ENCODE peak calls at places on chromosomes 4 and X, in six cellular contexts. E is HCT116, L is stomach, H is K562, W is breast epithelium, B is sigmoid colon. V is an unnamed sample.

GRCh38 chrX:34578237-34578636 is 78.8 kb downstream of the TMEM47 start:
- DNase-seq in E (no peak), H (no peak), W (no peak), L (no peak), B (no peak), V (no peak)

GRCh38 chrX:118497180-118497814 is 1.7 kb downstream of the DOCK11 start:
- DNase-seq in H (no peak), W (no peak), L (no peak), B (no peak), E (no peak), V (no peak)

GRCh38 chr4:110515676-110516075 is 39.7 kb downstream of the ENPEP start:
- DNase-seq in H (no peak), B (no peak), E (no peak), W (no peak), L (no peak), V (no peak)

GRCh38 chr4:142091691-142092182 is 455.4 kb downstream of the IL15 start:
- DNase-seq in H (no peak), L (no peak), B (no peak), W (no peak), E (peak), V (no peak)

GRCh38 chr4:74793757-74794340 is 474 bp downstream of the BTC start:
- DNase-seq in E (no peak), W (peak), B (peak), H (no peak), L (peak), V (peak)

GRCh38 chr4:19164334-19164733 is 1087.4 kb upstream of the SLIT2 start:
- DNase-seq in B (no peak), L (no peak), W (no peak), H (no peak), E (no peak), V (no peak)

GRCh38 chr4:15659768-15660394 is 4.7 kb upstream of the FBXL5 start:
- DNase-seq in B (no peak), E (no peak), H (no peak), L (no peak), W (no peak), V (no peak)

GRCh38 chrX:131987252-131987651 is 35.9 kb upstream of the STK26 start:
- DNase-seq in E (no peak), H (no peak), W (no peak), B (no peak), L (no peak), V (no peak)

GRCh38 chrX:110706446-110706845 is 89.2 kb downstream of the CHRDL1 start:
- DNase-seq in B (no peak), H (no peak), L (no peak), E (no peak), W (no peak), V (no peak)

GRCh38 chr4:16952462-16952871 is 54.0 kb upstream of the LDB2 start:
- DNase-seq in E (no peak), H (no peak), W (no peak), L (no peak), B (no peak), V (no peak)

GRCh38 chr4:7811536-7812190 is 128.0 kb downstream of the AFAP1 start:
- DNase-seq in E (no peak), W (no peak), H (no peak), L (peak), B (peak), V (no peak)

GRCh38 chrX:107288676-107289075 is 82.3 kb downstream of the DNAAF6 start:
- DNase-seq in H (no peak), W (no peak), E (no peak), L (no peak), B (no peak), V (no peak)

GRCh38 chrX:107290019-107290418 is 83.6 kb downstream of the DNAAF6 start:
- DNase-seq in H (no peak), L (no peak), E (no peak), W (no peak), B (no peak), V (no peak)

GRCh38 chrX:107298276-107298675 is 91.9 kb downstream of the DNAAF6 start:
- DNase-seq in L (no peak), W (no peak), H (no peak), B (no peak), E (no peak), V (no peak)

GRCh38 chrX:107293056-107293455 is 86.6 kb downstream of the DNAAF6 start:
- DNase-seq in E (no peak), B (no peak), L (no peak), W (no peak), H (no peak), V (no peak)
- TF ChIP-seq POLR2AphosphoS5 in E (no peak), B (no peak), L (no peak), W (no peak), H (no peak), V (no peak)

DNA sequence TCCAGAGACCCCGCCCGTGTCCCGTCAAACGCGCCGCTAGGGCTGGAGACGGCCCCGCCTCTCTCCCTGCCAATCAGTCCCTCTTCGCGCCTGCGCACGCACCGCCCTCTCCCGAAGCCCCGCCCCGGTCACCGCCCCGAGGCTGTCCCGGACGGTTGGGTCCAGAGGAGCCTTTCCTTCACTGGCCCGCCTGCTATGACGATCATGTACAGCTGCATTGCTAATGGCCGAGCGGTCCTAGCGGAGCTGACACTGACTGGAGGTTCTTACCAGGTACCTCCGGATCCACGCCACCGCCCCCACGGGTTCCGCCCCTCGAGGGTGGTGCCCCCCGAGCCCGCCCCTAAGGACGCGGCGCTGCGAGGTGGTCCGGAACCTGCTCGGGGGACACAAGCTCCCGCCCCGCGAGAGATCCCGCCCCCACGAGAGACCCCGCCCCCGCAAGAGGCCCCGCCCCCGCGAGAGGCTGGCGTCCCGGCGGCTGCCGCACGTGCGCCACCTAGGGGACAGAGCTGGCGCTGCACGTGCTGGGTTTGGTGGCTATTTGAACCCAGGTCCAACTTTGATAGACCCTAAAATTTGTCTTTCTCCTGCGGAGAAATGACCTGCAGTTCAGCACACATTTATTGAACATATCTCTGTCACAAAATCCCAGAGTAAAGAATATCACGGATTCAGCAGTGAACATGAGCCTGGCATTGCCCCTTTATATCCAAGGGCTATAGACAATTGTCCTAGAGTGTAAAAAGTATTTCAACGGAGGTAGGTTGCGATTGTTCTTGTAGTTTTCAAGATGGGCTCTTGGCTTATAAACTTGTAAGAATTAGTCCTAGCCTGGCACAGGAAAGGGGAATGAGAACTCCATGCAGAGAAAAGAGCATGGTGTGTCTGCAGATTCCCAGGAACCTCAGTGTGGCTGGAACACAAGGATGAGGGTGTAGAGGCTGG is 88.7 kb downstream of the HNRNPD start:
- DNase-seq in B (peak), L (peak), W (peak), E (peak), H (peak), V (peak)
- TF ChIP-seq CTCF in B (peak), L (peak), W (peak), E (peak), H (peak), V (peak)

DNA sequence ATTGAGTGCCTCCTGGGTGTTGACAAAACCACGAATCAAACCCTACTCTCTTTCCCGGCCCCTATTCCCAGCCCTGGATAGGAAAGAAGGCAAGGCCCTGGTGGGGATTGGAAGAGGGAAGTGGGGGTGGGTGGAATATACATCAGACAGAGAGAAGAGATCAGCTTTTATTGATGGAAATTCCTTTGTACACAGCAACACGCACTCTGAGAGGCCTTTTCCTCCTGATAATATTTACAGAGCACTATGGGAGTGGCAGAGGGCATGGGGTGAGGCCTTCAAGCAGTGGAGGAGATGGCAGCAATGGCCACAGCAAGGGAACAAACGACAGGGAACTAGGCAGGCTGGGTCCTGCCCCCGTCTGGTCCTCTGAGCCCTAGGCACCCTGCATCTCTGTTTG is 15.2 kb downstream of the IQSEC2 start:
- DNase-seq in H (no peak), E (no peak), L (no peak), B (no peak), W (no peak), V (no peak)
- H3K27ac ChIP-seq in H (peak), E (no peak), L (no peak), B (no peak), W (peak), V (no peak)

GRCh38 chr4:83833920-83834319 is 298.0 kb downstream of the GPAT3 start:
- DNase-seq in H (no peak), E (no peak), B (no peak), L (no peak), W (no peak), V (no peak)
- TF ChIP-seq POLR2AphosphoS5 in H (no peak), E (no peak), B (no peak), L (no peak), W (no peak), V (no peak)

V was measured in spleen.